ENCODE peak calls at places on chromosomes 6 and 20, in six cellular contexts. F, Y, H, K, Q and M are unnamed samples.

GRCh38 chr20:59663513-59663890 is 59.2 kb downstream of the PHACTR3 start:
- DNase-seq in F (no peak), Y (no peak), H (no peak), K (no peak), Q (no peak), M (no peak)

GRCh38 chr6:11164717-11165646 is 53.5 kb upstream of the ERVFRD-1 start:
- DNase-seq in F (no peak), Y (no peak), H (no peak), K (no peak), Q (no peak), M (no peak)

GRCh38 chr20:61251529-61252393 is at the start of gene CDH4:
- DNase-seq in F (no peak), Y (peak), H (no peak), K (peak), Q (no peak), M (no peak)

GRCh38 chr6:92706976-92707375 is 712.4 kb downstream of the EPHA7 start:
- DNase-seq in F (no peak), Y (no peak), H (no peak), K (no peak), Q (peak), M (no peak)

GRCh38 chr6:2971420-2972218 is at the start of gene SERPINB6:
- DNase-seq in F (peak), Y (peak), H (peak), K (peak), Q (peak), M (peak)

GRCh38 chr6:37501632-37502466 is 2.2 kb upstream of the CCDC167 start:
- DNase-seq in F (no peak), Y (no peak), H (no peak), K (no peak), Q (no peak), M (no peak)

GRCh38 chr6:34053721-34054120 is 92.2 kb downstream of the GRM4 start:
- DNase-seq in F (no peak), Y (peak), H (peak), K (no peak), Q (no peak), M (peak)

GRCh38 chr20:4559106-4559505 is 162.6 kb upstream of the PRND start:
- DNase-seq in F (no peak), Y (no peak), H (no peak), K (no peak), Q (no peak), M (no peak)

GRCh38 chr20:18702736-18703135 is 110.8 kb upstream of the SCP2D1 start:
- DNase-seq in F (no peak), Y (no peak), H (no peak), K (no peak), Q (no peak), M (no peak)

GRCh38 chr6:26311385-26312095 is 53.5 kb upstream of the BTN3A2 start:
- DNase-seq in F (no peak), Y (peak), H (peak), K (no peak), Q (peak), M (peak)

GRCh38 chr6:52779237-52779636 is 16.0 kb upstream of the GSTA2 start:
- DNase-seq in F (no peak), Y (no peak), H (no peak), K (no peak), Q (no peak), M (no peak)

GRCh38 chr6:15791401-15792137 is 128.7 kb upstream of the DTNBP1 start:
- DNase-seq in F (no peak), Y (no peak), H (no peak), K (no peak), Q (peak), M (no peak)

GRCh38 chr20:21739682-21740081 is 34.2 kb downstream of the PAX1 start:
- DNase-seq in F (no peak), Y (no peak), H (no peak), K (no peak), Q (peak), M (no peak)

GRCh38 chr6:43728586-43728985 is 41.0 kb upstream of the MRPS18A start:
- DNase-seq in F (no peak), Y (no peak), H (no peak), K (no peak), Q (no peak), M (no peak)

GRCh38 chr20:39170896-39171463 is 208.8 kb downstream of the DHX35 start:
- DNase-seq in F (no peak), Y (no peak), H (no peak), K (no peak), Q (no peak), M (no peak)

GRCh38 chr6:107658920-107659879 is 164.9 kb downstream of the SCML4 start:
- DNase-seq in F (no peak), Y (no peak), H (no peak), K (no peak), Q (peak), M (no peak)

GRCh38 chr6:43668151-43669028 is 19.2 kb downstream of the MRPS18A start:
- DNase-seq in F (peak), Y (peak), H (peak), K (peak), Q (peak), M (peak)